ENCODE peak calls at places on chromosomes 11 and 22, in nine cellular contexts. Z is endothelial cell of umbilical vein, G is astrocyte of the cerebellum, V is neural progenitor cell, A is epithelial cell of esophagus, D is IMR-90, H is astrocyte, S is stomach, R is cardiac muscle cell. I is an unnamed sample.
A peak's percentile ranks its signal among the peaks of the same experiment; 100 is the strongest.

GRCh38 chr11:69302447-69302846 is 8.5 kb downstream of the MYEOV start:
- DNase-seq in Z (no peak), D (no peak), H (no peak), V (no peak), A (no peak), G (no peak), R (no peak), S (no peak), I (no peak)

GRCh38 chr11:94193288-94193687 is 64.6 kb downstream of the PANX1 start:
- DNase-seq in V (no peak), G (peak; percentile 81), A (peak; percentile 76), H (peak; percentile 90), R (peak; percentile 60), Z (peak; percentile 10), D (peak; percentile 96), S (no peak), I (no peak)

GRCh38 chr11:33257897-33258630 is 883 bp downstream of the HIPK3 start:
- DNase-seq in D (peak; percentile 83), R (peak; percentile 96), Z (peak; percentile 82), H (peak; percentile 66), S (peak; percentile 81), V (peak; percentile 88), A (peak; percentile 78), G (no peak), I (no peak)

GRCh38 chr11:69035959-69036340 is 12.8 kb upstream of the TPCN2 start:
- DNase-seq in V (no peak), S (no peak), H (no peak), R (peak; percentile 47), G (no peak), Z (no peak), D (peak; percentile 61), A (no peak), I (no peak)

GRCh38 chr11:19589567-19590260 is 122.9 kb upstream of the NAV2 start:
- DNase-seq in G (no peak), V (no peak), A (no peak), S (no peak), R (no peak), Z (no peak), D (no peak), H (no peak), I (no peak)

GRCh38 chr11:113570906-113571305 is 95.7 kb upstream of the DRD2 start:
- DNase-seq in G (no peak), Z (no peak), V (no peak), S (no peak), R (no peak), H (no peak), D (no peak), A (no peak), I (no peak)

GRCh38 chr11:37712246-37712645 is 1114.2 kb upstream of the RAG2 start:
- DNase-seq in Z (no peak), V (peak; percentile 60), R (peak; percentile 15), H (no peak), A (peak; percentile 6), D (peak; percentile 6), G (no peak), S (no peak), I (no peak)

GRCh38 chr22:49659281-49659923 is 168.3 kb downstream of the BRD1 start:
- DNase-seq in H (no peak), Z (no peak), D (no peak), R (no peak), S (no peak), G (no peak), A (no peak), V (no peak), I (no peak)

GRCh38 chr11:83241291-83241946 is 44.7 kb downstream of the CCDC90B start:
- DNase-seq in Z (peak; percentile 74), G (peak; percentile 43), D (peak; percentile 77), R (peak; percentile 75), H (peak; percentile 64), A (peak; percentile 76), S (peak; percentile 74), V (peak; percentile 79), I (no peak)

GRCh38 chr11:89633125-89633695 is 76.9 kb upstream of the TRIM77 start:
- DNase-seq in Z (no peak), V (no peak), R (no peak), D (no peak), G (no peak), S (no peak), H (no peak), A (no peak), I (no peak)

GRCh38 chr11:134372961-134373360 is 39.1 kb downstream of the B3GAT1 start:
- DNase-seq in H (no peak), Z (no peak), G (no peak), S (no peak), D (no peak), V (peak; percentile 18), A (no peak), R (no peak), I (no peak)

GRCh38 chr11:88139865-88140264 is 35.4 kb downstream of the RAB38 start:
- DNase-seq in S (no peak), R (no peak), A (no peak), Z (no peak), V (no peak), H (no peak), G (no peak), D (no peak), I (no peak)
- H3K4me3 ChIP-seq in S (no peak overlapping the region), R (no peak overlapping the region), A (no peak overlapping the region), Z (no peak overlapping the region), V (no peak overlapping the region), H (no peak overlapping the region), G (no peak overlapping the region), D (no peak overlapping the region), I (no peak overlapping the region)

DNA sequence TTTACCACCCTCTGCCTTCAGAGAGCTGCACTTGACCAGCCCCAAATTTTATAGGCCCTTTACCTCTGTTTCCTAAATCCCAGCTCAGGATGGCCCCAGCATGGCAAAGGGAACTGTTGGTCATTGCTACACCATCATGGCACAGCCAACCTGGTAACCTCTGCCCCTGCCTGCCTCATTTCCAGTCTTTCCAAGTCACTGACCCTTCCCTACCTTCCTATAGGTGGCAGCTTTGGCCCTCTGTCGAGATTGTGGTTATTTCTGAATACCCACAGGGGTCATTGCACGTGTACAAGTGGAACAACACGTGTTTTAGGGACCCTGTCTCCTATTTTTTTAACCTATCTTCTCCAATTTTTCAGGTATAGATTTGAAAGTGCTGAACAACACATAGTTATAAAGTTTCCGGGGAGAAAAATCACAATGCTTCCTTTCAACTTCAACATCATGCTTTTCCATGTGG is 2.8 kb downstream of the GALNT18 start:
- DNase-seq in G (no peak), H (no peak), D (no peak), Z (no peak), V (peak; percentile 34), R (no peak), A (no peak), S (no peak), I (no peak)
- TF ChIP-seq CTCF in G (no peak), H (no peak), D (no peak), Z (no peak), V (peak; percentile 48), R (no peak), A (peak; percentile 15), S (no peak), I (no peak)

GRCh38 chr11:47350315-47350714 is 2.2 kb downstream of the MYBPC3 start:
- DNase-seq in A (no peak), G (no peak), V (no peak), D (no peak), Z (no peak), H (no peak), R (no peak), S (no peak), I (no peak)
- H3K4me3 ChIP-seq in A (no peak overlapping the region), G (no peak overlapping the region), V (no peak overlapping the region), D (no peak overlapping the region), Z (no peak overlapping the region), H (no peak overlapping the region), R (peak overlapping the region; percentile 30), S (no peak overlapping the region), I (no peak overlapping the region)

GRCh38 chr11:75399344-75400109 is at the start of gene RPS3:
- DNase-seq in Z (peak; percentile 95), V (peak; percentile 96), A (peak; percentile 93), R (peak; percentile 94), G (peak; percentile 81), D (peak; percentile 91), H (peak; percentile 82), S (peak; percentile 94), I (peak; percentile 50)

GRCh38 chr11:75403983-75404658 is 4.8 kb downstream of the RPS3 start:
- DNase-seq in S (no peak), H (no peak), R (no peak), D (no peak), Z (no peak), G (no peak), A (no peak), V (no peak), I (no peak)

GRCh38 chr11:75400110-75400865 is 970 bp downstream of the RPS3 start:
- DNase-seq in V (no peak), Z (peak; percentile 54), H (no peak), R (peak; percentile 19), G (no peak), D (peak; percentile 14), A (peak; percentile 24), S (no peak), I (no peak)

GRCh38 chr11:75403037-75403436 is 3.7 kb downstream of the RPS3 start:
- DNase-seq in V (no peak), H (no peak), S (no peak), R (no peak), D (no peak), G (no peak), Z (peak; percentile 35), A (no peak), I (no peak)

GRCh38 chr11:75402002-75402773 is 2.9 kb downstream of the RPS3 start:
- DNase-seq in R (no peak), V (no peak), D (no peak), Z (no peak), S (no peak), H (no peak), G (no peak), A (no peak), I (no peak)
- TF ChIP-seq CTCF in R (peak; percentile 6), V (peak; percentile 3), D (no peak), Z (peak; percentile 4), S (no peak), H (no peak), G (no peak), A (no peak), I (no peak)

DNA sequence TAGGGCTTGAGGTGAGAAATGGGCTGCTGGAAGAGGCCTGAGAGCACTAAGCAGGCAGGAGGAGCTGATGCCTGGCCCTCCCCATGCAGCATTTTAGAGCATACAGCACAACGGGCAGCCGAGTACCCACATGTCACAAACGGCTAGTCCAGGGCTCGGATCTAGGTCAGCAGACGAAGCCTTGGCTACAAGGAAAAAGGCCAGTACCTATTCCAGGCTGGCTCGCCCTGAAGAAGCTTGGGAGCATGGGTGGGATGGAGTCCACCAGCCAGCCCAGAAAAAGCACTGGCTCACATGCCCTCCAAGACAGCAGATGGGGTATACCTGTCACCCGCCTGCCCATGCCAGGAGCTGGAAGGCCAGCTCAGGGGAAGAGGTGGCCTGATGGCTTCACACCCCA is 9.6 kb downstream of the UFD1 start:
- DNase-seq in R (no peak), V (no peak), G (no peak), Z (no peak), D (no peak), A (no peak), S (no peak), H (no peak), I (no peak)
- H3K4me3 ChIP-seq in R (no peak overlapping the region), V (no peak overlapping the region), G (no peak overlapping the region), Z (no peak overlapping the region), D (no peak overlapping the region), A (no peak overlapping the region), S (no peak overlapping the region), H (no peak overlapping the region), I (no peak overlapping the region)

I was measured in AG04449.